ENCODE peak calls at places on chromosomes 6 and 20, in six cellular contexts. M is A172, A is SW480, Q is skeletal muscle cell, O is left cardiac atrium, L is WERI-Rb-1. V is an unnamed sample.

GRCh38 chr6:7147051-7147671 is 39.4 kb downstream of the RREB1 start:
- DNase-seq in O (no peak), M (no peak), L (peak), A (no peak), Q (no peak), V (no peak)

GRCh38 chr6:109799664-109800063 is 108.6 kb downstream of the FIG4 start:
- DNase-seq in A (peak), O (no peak), L (no peak), M (peak), Q (no peak), V (no peak)

GRCh38 chr6:31851485-31851832 is 11.2 kb downstream of the NEU1 start:
- DNase-seq in Q (no peak), L (no peak), A (no peak), O (no peak), M (no peak), V (no peak)

GRCh38 chr6:1390805-1391511 is 1.6 kb downstream of the FOXF2 start:
- DNase-seq in A (peak), O (no peak), L (peak), Q (peak), M (no peak), V (no peak)

GRCh38 chr6:11805259-11806053 is 26.9 kb upstream of the ADTRP start:
- DNase-seq in M (no peak), Q (no peak), L (peak), A (peak), O (no peak), V (no peak)

GRCh38 chr6:56949925-56950495 is 4.9 kb upstream of the BEND6 start:
- DNase-seq in Q (no peak), A (no peak), M (no peak), O (no peak), L (no peak), V (no peak)

GRCh38 chr20:47280668-47281067 is 75.8 kb downstream of the ZMYND8 start:
- DNase-seq in O (no peak), M (no peak), L (no peak), Q (no peak), A (no peak), V (no peak)

GRCh38 chr20:36859700-36860330 is 16.1 kb upstream of the TLDC2 start:
- DNase-seq in O (no peak), M (no peak), Q (no peak), L (no peak), A (no peak), V (no peak)

GRCh38 chr6:111057074-111057752 is 30.1 kb upstream of the SLC16A10 start:
- DNase-seq in L (peak), Q (no peak), A (peak), M (peak), O (no peak), V (no peak)

GRCh38 chr20:50690562-50690978 is 772 bp downstream of the RIPOR3 start:
- DNase-seq in A (no peak), O (no peak), Q (no peak), L (peak), M (no peak), V (no peak)